ENCODE peak calls at places on chromosomes 2 and 18, in ten cellular contexts. K, S, C, L, D, Y, I, A, T and E are unnamed samples.

GRCh38 chr2:152950125-152950524 is 231.7 kb downstream of the ARL6IP6 start:
- DNase-seq in S (no peak), I (no peak), D (no peak), C (peak), A (peak), L (no peak), T (peak), K (peak), Y (peak), E (no peak)

GRCh38 chr2:221571108-221571390 is 1.1 kb downstream of the EPHA4 start:
- DNase-seq in C (no peak), T (peak), A (no peak), S (no peak), Y (peak), D (no peak), L (no peak), K (peak), I (no peak), E (peak)

GRCh38 chr2:178476477-178476876 is 1.9 kb downstream of the FKBP7 start:
- DNase-seq in S (no peak), C (no peak), K (no peak), Y (no peak), T (no peak), I (no peak), D (no peak), A (no peak), L (no peak), E (no peak)

GRCh38 chr18:78884502-78884901 is 95.1 kb upstream of the SALL3 start:
- DNase-seq in T (no peak), Y (no peak), K (no peak), A (no peak), I (no peak), L (no peak), D (no peak), S (no peak), C (no peak), E (no peak)

GRCh38 chr2:120858361-120858760 is 122.7 kb downstream of the GLI2 start:
- DNase-seq in L (no peak), Y (no peak), I (no peak), S (no peak), T (no peak), C (no peak), D (no peak), K (no peak), A (no peak), E (no peak)

GRCh38 chr18:9366126-9366714 is 31.6 kb downstream of the TWSG1 start:
- DNase-seq in S (no peak), C (peak), I (peak), T (peak), L (no peak), A (peak), K (peak), Y (no peak), D (no peak), E (no peak)

GRCh38 chr2:5673148-5673860 is 18.9 kb upstream of the SOX11 start:
- DNase-seq in L (no peak), Y (no peak), C (no peak), I (no peak), D (no peak), A (no peak), S (no peak), T (no peak), K (no peak), E (no peak)

GRCh38 chr2:215868886-215869285 is 144.5 kb downstream of the MREG start:
- DNase-seq in L (no peak), I (no peak), T (no peak), Y (no peak), C (no peak), S (no peak), A (no peak), D (no peak), K (no peak), E (no peak)

GRCh38 chr2:230226090-230226551 is 585 bp downstream of the SP140 start:
- DNase-seq in D (no peak), L (no peak), K (no peak), C (no peak), S (no peak), T (no peak), Y (peak), I (no peak), A (no peak), E (no peak)

GRCh38 chr2:145984541-145984940 is 1464.6 kb upstream of the ZEB2 start:
- DNase-seq in A (peak), T (no peak), C (peak), K (peak), Y (no peak), L (no peak), I (peak), S (no peak), D (no peak), E (no peak)

GRCh38 chr2:234481301-234481700 is 15.6 kb downstream of the ARL4C start:
- DNase-seq in S (no peak), C (no peak), I (no peak), T (no peak), A (no peak), D (no peak), K (no peak), Y (no peak), L (no peak), E (no peak)

GRCh38 chr18:65235966-65236634 is 514.7 kb upstream of the CDH7 start:
- DNase-seq in A (peak), L (no peak), C (no peak), Y (no peak), T (no peak), S (no peak), K (no peak), I (no peak), D (no peak), E (no peak)

GRCh38 chr2:183248866-183249567 is 124.8 kb downstream of the NUP35 start:
- DNase-seq in D (no peak), L (no peak), I (peak), C (peak), S (no peak), Y (peak), T (peak), K (peak), A (peak), E (no peak)

GRCh38 chr2:26685943-26686839 is 6.3 kb upstream of the KCNK3 start:
- DNase-seq in I (no peak), S (no peak), T (no peak), C (no peak), L (no peak), K (no peak), D (no peak), A (no peak), Y (peak), E (no peak)

GRCh38 chr18:64097497-64097896 is 51.4 kb downstream of the LINC00305 start:
- DNase-seq in Y (no peak), T (no peak), K (no peak), D (no peak), S (no peak), A (no peak), C (peak), L (no peak), I (no peak), E (no peak)

GRCh38 chr2:105518897-105519296 is 120.0 kb upstream of the FHL2 start:
- DNase-seq in I (no peak), K (no peak), Y (no peak), C (no peak), L (no peak), T (no peak), D (no peak), S (no peak), A (no peak), E (no peak)

GRCh38 chr2:949384-949893 is 1.2 kb upstream of the SNTG2 start:
- DNase-seq in S (no peak), I (no peak), Y (no peak), C (no peak), L (no peak), A (no peak), K (no peak), T (no peak), D (no peak), E (no peak)

GRCh38 chr2:219496781-219497494 is 1.8 kb upstream of the GMPPA start:
- DNase-seq in S (no peak), A (no peak), I (no peak), T (no peak), Y (no peak), K (no peak), L (no peak), C (no peak), D (peak), E (no peak)
- H3K4me3 ChIP-seq in S (peak), A (no peak), I (peak), T (no peak), Y (no peak), K (peak), L (no peak), C (no peak), D (peak), E (no peak)

DNA sequence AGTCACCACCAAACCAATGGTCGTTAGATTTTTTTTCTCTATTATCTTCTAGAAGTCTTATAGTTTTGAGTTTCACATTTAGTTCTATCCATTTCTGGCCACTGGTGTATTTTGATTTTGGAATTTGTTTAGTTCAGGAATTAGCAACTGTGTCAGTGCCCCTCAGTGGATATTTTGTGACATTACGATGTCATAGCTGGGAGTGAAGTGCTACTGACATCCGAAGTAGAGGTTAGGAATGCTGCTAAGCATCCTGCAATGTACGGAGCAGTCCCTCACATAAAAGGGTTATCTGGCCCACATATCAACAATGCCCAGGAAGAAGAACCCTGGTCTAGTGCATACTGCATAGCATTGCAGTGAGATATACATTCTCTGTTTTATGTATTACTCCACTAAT is 157.4 kb upstream of the RGPD4 start:
- DNase-seq in I (no peak), S (no peak), C (peak), L (no peak), D (no peak), Y (no peak), A (no peak), T (peak), K (peak), E (no peak)
- TF ChIP-seq CTCF in I (peak), S (no peak), C (peak), L (peak), D (peak), Y (no peak), A (peak), T (peak), K (peak), E (no peak)

GRCh38 chr2:155679647-155680046 is 652.9 kb downstream of the NR4A2 start:
- DNase-seq in T (no peak), A (no peak), C (no peak), D (no peak), Y (no peak), K (no peak), L (no peak), I (no peak), S (no peak), E (no peak)
- H3K4me3 ChIP-seq in T (no peak), A (no peak), C (no peak), D (no peak), Y (no peak), K (no peak), L (no peak), I (no peak), S (no peak), E (no peak)

GRCh38 chr2:96870631-96871255 is 863 bp upstream of the SEMA4C start:
- DNase-seq in A (no peak), S (peak), L (no peak), T (no peak), D (peak), K (no peak), C (no peak), Y (peak), I (no peak), E (peak)

GRCh38 chr2:96869824-96870630 is at the start of gene SEMA4C:
- DNase-seq in S (peak), K (no peak), A (no peak), C (peak), T (no peak), I (peak), D (peak), Y (no peak), L (peak), E (peak)

GRCh38 chr2:96867756-96868554 is 1.9 kb downstream of the SEMA4C start:
- DNase-seq in S (no peak), Y (no peak), C (peak), D (no peak), T (no peak), A (peak), K (no peak), I (no peak), L (no peak), E (peak)

GRCh38 chr2:96868555-96869280 is 1.2 kb downstream of the SEMA4C start:
- DNase-seq in Y (peak), L (peak), I (peak), D (peak), S (peak), K (peak), A (peak), C (peak), T (peak), E (no peak)

GRCh38 chr2:96869281-96869823 is 528 bp downstream of the SEMA4C start:
- DNase-seq in I (no peak), T (peak), Y (no peak), S (peak), D (peak), C (peak), A (peak), K (peak), L (peak), E (no peak)
- TF ChIP-seq CTCF in I (no peak), T (no peak), Y (no peak), S (no peak), D (no peak), C (no peak), A (no peak), K (no peak), L (peak), E (peak)

GRCh38 chr2:24353364-24353763 is 7.0 kb downstream of the ITSN2 start:
- DNase-seq in L (no peak), A (no peak), S (no peak), I (no peak), T (no peak), C (no peak), Y (no peak), K (no peak), D (no peak), E (no peak)

GRCh38 chr2:24352664-24353063 is 7.7 kb downstream of the ITSN2 start:
- DNase-seq in C (peak), S (no peak), L (no peak), T (no peak), Y (no peak), A (no peak), I (no peak), D (no peak), K (no peak), E (no peak)

GRCh38 chr2:24351627-24351938 is 8.8 kb downstream of the ITSN2 start:
- DNase-seq in C (no peak), S (no peak), A (no peak), T (no peak), Y (no peak), K (no peak), I (no peak), L (no peak), D (no peak), E (no peak)

GRCh38 chr2:24350826-24351626 is 9.3 kb downstream of the ITSN2 start:
- DNase-seq in I (no peak), K (no peak), L (no peak), Y (no peak), T (no peak), A (no peak), D (no peak), C (no peak), S (no peak), E (no peak)

DNA sequence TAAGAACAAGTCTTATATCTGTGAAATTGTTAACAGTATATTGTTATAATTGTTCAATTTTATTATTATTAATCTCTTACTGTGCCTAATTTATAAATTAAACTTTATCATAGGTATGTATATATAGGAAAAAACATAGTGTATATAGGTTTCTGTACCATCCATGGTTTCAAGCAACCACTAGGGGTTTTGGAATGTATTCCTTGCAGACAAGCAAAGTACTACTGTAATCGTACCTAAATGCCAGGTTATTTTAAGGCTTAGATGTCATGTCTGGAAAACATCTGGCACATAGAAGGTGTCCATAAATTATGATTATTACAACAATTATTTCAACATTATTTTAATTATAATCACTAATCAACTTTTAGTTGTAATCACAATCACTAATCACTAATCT is 8.4 kb downstream of the ITSN2 start:
- DNase-seq in C (no peak), A (no peak), I (no peak), Y (no peak), S (no peak), D (no peak), T (no peak), L (no peak), K (no peak), E (no peak)
- H3K4me3 ChIP-seq in C (no peak), A (no peak), I (no peak), Y (no peak), S (no peak), D (no peak), T (no peak), L (no peak), K (no peak), E (no peak)

GRCh38 chr18:23627964-23628363 is 34.7 kb downstream of the ANKRD29 start:
- DNase-seq in K (no peak), D (no peak), I (no peak), T (no peak), A (no peak), Y (no peak), C (no peak), S (no peak), L (no peak), E (no peak)

GRCh38 chr18:23631312-23631711 is 31.4 kb downstream of the ANKRD29 start:
- DNase-seq in T (no peak), S (no peak), A (no peak), C (no peak), I (no peak), K (no peak), L (no peak), D (no peak), Y (no peak), E (no peak)

GRCh38 chr18:23627325-23627724 is 35.4 kb downstream of the ANKRD29 start:
- DNase-seq in S (no peak), C (peak), K (peak), Y (no peak), D (no peak), T (peak), L (no peak), A (peak), I (peak), E (no peak)

GRCh38 chr18:23631746-23632145 is 31.0 kb downstream of the ANKRD29 start:
- DNase-seq in K (no peak), C (no peak), Y (no peak), S (no peak), I (no peak), A (peak), D (no peak), L (no peak), T (no peak), E (no peak)

GRCh38 chr18:23629444-23629946 is 33.2 kb downstream of the ANKRD29 start:
- DNase-seq in Y (peak), K (no peak), D (no peak), L (peak), T (no peak), S (no peak), C (no peak), I (peak), A (no peak), E (no peak)
- TF ChIP-seq CTCF in Y (no peak), K (no peak), D (no peak), L (no peak), T (no peak), S (no peak), C (no peak), I (no peak), A (no peak), E (no peak)

DNA sequence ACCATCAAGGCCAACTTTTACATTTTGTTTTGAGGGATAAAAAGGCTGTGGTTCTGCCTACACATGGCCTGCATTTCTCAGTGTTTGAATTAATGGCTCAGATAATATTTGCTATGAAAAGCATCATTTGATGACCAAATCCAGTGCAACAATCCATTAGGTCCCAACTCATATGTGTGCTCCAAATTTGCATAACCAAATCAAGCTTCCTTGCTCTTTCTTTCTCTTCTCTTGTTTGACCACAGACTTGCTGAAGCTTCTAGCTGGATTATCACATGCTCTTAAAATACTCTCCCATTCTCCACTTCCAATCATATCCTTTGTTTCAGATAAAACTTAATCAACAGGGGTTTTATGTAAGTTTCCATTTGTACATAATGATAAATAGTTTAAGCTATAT is 147.0 kb downstream of the TCF4 start:
- DNase-seq in T (no peak), L (no peak), A (no peak), S (no peak), K (no peak), C (no peak), Y (no peak), I (no peak), D (no peak), E (no peak)
- H3K4me3 ChIP-seq in T (no peak), L (no peak), A (no peak), S (no peak), K (no peak), C (no peak), Y (no peak), I (no peak), D (no peak), E (no peak)

DNA sequence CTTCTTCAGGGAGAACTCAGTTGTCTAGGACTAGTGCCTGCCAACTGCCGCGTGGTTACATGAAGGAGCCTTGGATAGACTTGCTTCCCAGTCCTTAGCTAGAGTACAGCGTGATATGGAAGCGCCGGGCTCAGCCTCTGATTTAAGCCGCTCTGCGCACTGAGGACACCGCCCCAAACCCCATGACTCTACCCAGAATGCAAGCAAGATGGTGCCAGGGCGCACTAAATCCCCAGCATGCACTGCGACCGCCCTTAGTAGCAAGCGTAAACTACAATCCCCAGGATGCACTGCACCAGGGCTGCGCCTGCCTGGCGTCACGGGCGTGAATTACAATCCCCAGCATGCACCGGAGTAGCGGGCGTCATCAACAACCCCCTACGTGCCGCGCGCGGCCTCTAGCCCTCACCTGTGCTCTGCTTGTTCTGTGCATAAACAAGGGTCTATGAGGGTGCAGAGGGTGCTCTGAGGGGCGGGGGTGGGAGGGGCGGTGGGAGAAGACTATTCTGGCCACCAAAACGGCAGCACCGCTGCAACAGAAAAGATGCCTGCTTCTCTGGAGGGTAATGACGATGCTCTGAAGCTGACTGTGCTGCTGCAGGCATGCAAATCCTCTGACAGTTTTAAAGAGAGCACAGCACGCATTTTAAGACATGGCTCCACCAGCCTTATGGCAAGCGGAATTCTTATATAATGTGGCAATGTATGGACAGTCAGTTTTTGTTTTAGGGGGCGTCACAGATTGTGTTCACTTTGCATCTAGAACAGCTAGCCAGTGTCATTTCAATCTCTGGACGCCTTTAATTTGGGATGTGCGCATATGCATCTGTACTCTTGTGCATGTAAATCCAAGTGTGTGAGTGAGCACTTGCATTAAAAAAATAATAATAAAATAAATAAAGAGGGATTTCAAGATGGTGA is 282.5 kb upstream of the MYT1L start:
- DNase-seq in Y (peak), I (peak), L (peak), C (peak), A (peak), S (peak), T (peak), D (peak), K (peak), E (peak)
- TF ChIP-seq CTCF in Y (no peak), I (no peak), L (no peak), C (no peak), A (no peak), S (no peak), T (no peak), D (no peak), K (no peak), E (no peak)